ENCODE peak calls at places on chromosomes 12 and 14, in ten cellular contexts. One of them, this sample, is unnamed.

GRCh38 chr12:74890237-74890599 is 319.4 kb downstream of the KCNC2 start:
- DNase-seq in tibial nerve: no peak
- DNase-seq in kidney: no peak
- DNase-seq in upper lobe of right lung: no peak
- DNase-seq in A673: peak; percentile 69
- DNase-seq in uterus: no peak
- DNase-seq in ascending aorta: no peak
- DNase-seq in HCT116: peak; percentile 73
- DNase-seq in heart left ventricle: no peak
- DNase-seq in breast epithelium: no peak
- DNase-seq in this sample: no peak

GRCh38 chr12:126776047-126776446 is 1490.9 kb upstream of the TMEM132C start:
- DNase-seq in uterus: no peak
- DNase-seq in tibial nerve: no peak
- DNase-seq in heart left ventricle: no peak
- DNase-seq in kidney: no peak
- DNase-seq in HCT116: no peak
- DNase-seq in upper lobe of right lung: no peak
- DNase-seq in ascending aorta: no peak
- DNase-seq in breast epithelium: no peak
- DNase-seq in A673: no peak
- DNase-seq in this sample: no peak

GRCh38 chr12:52212701-52213540 is 20.1 kb upstream of the KRT7 start:
- DNase-seq in HCT116: no peak
- DNase-seq in A673: no peak
- DNase-seq in heart left ventricle: peak; percentile 44
- DNase-seq in tibial nerve: no peak
- DNase-seq in ascending aorta: peak; percentile 7
- DNase-seq in kidney: peak; percentile 40
- DNase-seq in breast epithelium: peak; percentile 33
- DNase-seq in upper lobe of right lung: peak; percentile 49
- DNase-seq in uterus: no peak
- DNase-seq in this sample: no peak

GRCh38 chr14:52551696-52552062 is 626 bp downstream of the TXNDC16 start:
- DNase-seq in kidney: no peak
- DNase-seq in breast epithelium: no peak
- DNase-seq in heart left ventricle: no peak
- DNase-seq in A673: peak; percentile 42
- DNase-seq in ascending aorta: no peak
- DNase-seq in tibial nerve: peak; percentile 18
- DNase-seq in uterus: no peak
- DNase-seq in upper lobe of right lung: no peak
- DNase-seq in HCT116: no peak
- DNase-seq in this sample: peak; percentile 1

GRCh38 chr12:111438501-111438900 is 32.8 kb downstream of the SH2B3 start:
- DNase-seq in heart left ventricle: no peak
- DNase-seq in HCT116: no peak
- DNase-seq in uterus: no peak
- DNase-seq in upper lobe of right lung: no peak
- DNase-seq in A673: no peak
- DNase-seq in ascending aorta: no peak
- DNase-seq in breast epithelium: no peak
- DNase-seq in kidney: peak; percentile 84
- DNase-seq in tibial nerve: no peak
- DNase-seq in this sample: no peak

GRCh38 chr12:119775246-119775895 is 101.7 kb downstream of the CIT start:
- DNase-seq in kidney: no peak
- DNase-seq in heart left ventricle: no peak
- DNase-seq in HCT116: no peak
- DNase-seq in ascending aorta: no peak
- DNase-seq in upper lobe of right lung: no peak
- DNase-seq in A673: peak; percentile 15
- DNase-seq in breast epithelium: no peak
- DNase-seq in uterus: no peak
- DNase-seq in tibial nerve: no peak
- DNase-seq in this sample: no peak

GRCh38 chr14:64721899-64722298 is 17.7 kb downstream of the PLEKHG3 start:
- DNase-seq in kidney: no peak
- DNase-seq in heart left ventricle: no peak
- DNase-seq in HCT116: no peak
- DNase-seq in tibial nerve: no peak
- DNase-seq in A673: no peak
- DNase-seq in ascending aorta: no peak
- DNase-seq in uterus: no peak
- DNase-seq in upper lobe of right lung: no peak
- DNase-seq in breast epithelium: peak; percentile 41
- DNase-seq in this sample: no peak

GRCh38 chr14:35234007-35234406 is 58.2 kb upstream of the PSMA6 start:
- DNase-seq in ascending aorta: no peak
- DNase-seq in heart left ventricle: no peak
- DNase-seq in breast epithelium: no peak
- DNase-seq in uterus: no peak
- DNase-seq in kidney: no peak
- DNase-seq in HCT116: no peak
- DNase-seq in tibial nerve: no peak
- DNase-seq in upper lobe of right lung: no peak
- DNase-seq in A673: peak; percentile 25
- DNase-seq in this sample: no peak

GRCh38 chr14:95044463-95045254 is 112.7 kb downstream of the DICER1 start:
- DNase-seq in kidney: peak; percentile 27
- DNase-seq in upper lobe of right lung: peak; percentile 54
- DNase-seq in tibial nerve: no peak
- DNase-seq in ascending aorta: no peak
- DNase-seq in uterus: no peak
- DNase-seq in heart left ventricle: no peak
- DNase-seq in breast epithelium: no peak
- DNase-seq in A673: no peak
- DNase-seq in HCT116: no peak
- DNase-seq in this sample: no peak

GRCh38 chr14:32785585-32785984 is 153.1 kb upstream of the NPAS3 start:
- DNase-seq in upper lobe of right lung: no peak
- DNase-seq in ascending aorta: no peak
- DNase-seq in heart left ventricle: no peak
- DNase-seq in kidney: no peak
- DNase-seq in tibial nerve: no peak
- DNase-seq in A673: no peak
- DNase-seq in breast epithelium: no peak
- DNase-seq in uterus: no peak
- DNase-seq in HCT116: no peak
- DNase-seq in this sample: no peak

GRCh38 chr12:90682398-90682797 is 272.6 kb downstream of the CCER1 start:
- DNase-seq in breast epithelium: no peak
- DNase-seq in uterus: no peak
- DNase-seq in ascending aorta: no peak
- DNase-seq in kidney: no peak
- DNase-seq in A673: no peak
- DNase-seq in upper lobe of right lung: no peak
- DNase-seq in heart left ventricle: no peak
- DNase-seq in HCT116: no peak
- DNase-seq in tibial nerve: no peak
- DNase-seq in this sample: no peak

GRCh38 chr14:59529189-59529588 is 44.9 kb downstream of the JKAMP start:
- DNase-seq in uterus: no peak
- DNase-seq in kidney: no peak
- DNase-seq in upper lobe of right lung: no peak
- DNase-seq in A673: no peak
- DNase-seq in breast epithelium: no peak
- DNase-seq in tibial nerve: no peak
- DNase-seq in heart left ventricle: no peak
- DNase-seq in ascending aorta: no peak
- DNase-seq in HCT116: no peak
- DNase-seq in this sample: no peak

GRCh38 chr12:132950844-132951535 is 5.1 kb downstream of the ZNF605 start:
- DNase-seq in HCT116: no peak
- DNase-seq in kidney: no peak
- DNase-seq in tibial nerve: no peak
- DNase-seq in A673: no peak
- DNase-seq in uterus: no peak
- DNase-seq in breast epithelium: no peak
- DNase-seq in ascending aorta: no peak
- DNase-seq in heart left ventricle: no peak
- DNase-seq in upper lobe of right lung: no peak
- DNase-seq in this sample: no peak

DNA sequence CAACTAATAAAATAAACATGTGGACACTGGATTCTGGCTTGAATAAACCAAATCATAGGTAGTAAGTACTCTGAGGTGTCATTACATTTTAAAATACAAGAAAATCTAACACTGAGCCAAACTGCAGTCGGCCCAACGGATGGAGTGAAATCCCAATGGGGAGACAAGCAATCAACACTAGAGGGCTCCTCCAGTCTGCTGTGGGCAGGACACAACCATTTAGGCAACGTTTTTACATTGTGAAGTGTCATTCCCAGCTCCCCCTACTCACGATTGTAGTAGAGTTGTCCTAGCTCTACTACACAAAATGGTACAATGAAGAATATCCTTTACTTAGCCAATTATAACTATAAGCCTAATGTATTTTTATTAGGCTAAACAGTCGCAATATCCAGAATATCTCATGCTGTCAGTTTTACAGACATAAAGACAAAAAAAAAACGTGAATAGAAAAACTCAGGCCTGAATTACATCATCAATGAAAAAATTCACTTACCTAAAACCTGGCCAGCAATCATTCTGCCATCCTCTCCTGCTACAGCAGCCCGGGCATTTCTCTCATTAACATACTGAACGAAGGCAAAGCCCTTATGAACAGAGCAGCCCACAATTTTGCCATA is 35.7 kb downstream of the HNRNPC start:
- DNase-seq in heart left ventricle: no peak
- DNase-seq in ascending aorta: no peak
- DNase-seq in kidney: no peak
- DNase-seq in uterus: no peak
- DNase-seq in HCT116: no peak
- DNase-seq in tibial nerve: no peak
- DNase-seq in breast epithelium: no peak
- DNase-seq in A673: peak; percentile 61
- DNase-seq in upper lobe of right lung: no peak
- DNase-seq in this sample: no peak
- TF ChIP-seq CTCF in heart left ventricle: peak; percentile 39
- TF ChIP-seq CTCF in ascending aorta: peak; percentile 32
- TF ChIP-seq CTCF in kidney: peak; percentile 19
- TF ChIP-seq CTCF in uterus: no peak
- TF ChIP-seq CTCF in HCT116: no peak
- TF ChIP-seq CTCF in tibial nerve: no peak
- TF ChIP-seq CTCF in breast epithelium: no peak
- TF ChIP-seq CTCF in A673: peak; percentile 56
- TF ChIP-seq CTCF in upper lobe of right lung: peak; percentile 21
- TF ChIP-seq CTCF in this sample: peak; percentile 7

GRCh38 chr12:10398168-10398567 is 8.3 kb upstream of the KLRK1 start:
- DNase-seq in ascending aorta: no peak
- DNase-seq in A673: no peak
- DNase-seq in heart left ventricle: no peak
- DNase-seq in upper lobe of right lung: no peak
- DNase-seq in uterus: no peak
- DNase-seq in breast epithelium: no peak
- DNase-seq in kidney: no peak
- DNase-seq in HCT116: no peak
- DNase-seq in tibial nerve: no peak
- DNase-seq in this sample: no peak
- H3K4me1 ChIP-seq in ascending aorta: no peaks in the 10 kb centered on the region
- H3K4me1 ChIP-seq in A673: no peaks in the 10 kb centered on the region
- H3K4me1 ChIP-seq in heart left ventricle: no peaks in the 10 kb centered on the region
- H3K4me1 ChIP-seq in upper lobe of right lung: peaks cover 7% of the 10 kb centered on the region
- H3K4me1 ChIP-seq in uterus: no peaks in the 10 kb centered on the region
- H3K4me1 ChIP-seq in breast epithelium: no peaks in the 10 kb centered on the region
- H3K4me1 ChIP-seq in kidney: no peaks in the 10 kb centered on the region
- H3K4me1 ChIP-seq in HCT116: peaks cover 3% of the 10 kb centered on the region
- H3K4me1 ChIP-seq in tibial nerve: peaks cover 12% of the 10 kb centered on the region
- H3K4me1 ChIP-seq in this sample: peaks cover 12% of the 10 kb centered on the region

DNA sequence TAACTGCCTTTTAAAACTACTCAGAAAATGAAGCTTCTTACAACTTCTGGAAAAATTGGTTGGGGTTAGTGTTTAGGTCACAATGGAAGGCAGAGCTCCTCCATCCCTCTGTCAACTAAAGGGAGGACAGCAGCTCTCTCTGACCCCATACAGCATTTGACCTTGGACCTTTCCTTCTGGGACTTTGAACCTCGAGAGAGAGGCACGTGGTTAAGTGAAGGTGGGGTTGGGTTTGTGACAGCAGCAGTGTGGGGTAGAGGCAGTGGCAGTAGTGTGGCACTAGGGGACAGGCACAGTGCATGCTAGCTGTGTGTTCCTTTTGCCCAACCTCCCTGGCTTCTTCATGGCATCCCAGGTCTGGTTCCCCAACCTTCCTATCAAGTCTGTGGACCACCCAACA is 9.4 kb upstream of the C12orf75 start:
- DNase-seq in upper lobe of right lung: no peak
- DNase-seq in A673: no peak
- DNase-seq in kidney: no peak
- DNase-seq in heart left ventricle: no peak
- DNase-seq in breast epithelium: no peak
- DNase-seq in ascending aorta: no peak
- DNase-seq in tibial nerve: no peak
- DNase-seq in uterus: no peak
- DNase-seq in HCT116: no peak
- DNase-seq in this sample: no peak
- TF ChIP-seq CTCF in upper lobe of right lung: no peak
- TF ChIP-seq CTCF in A673: peak; percentile 14
- TF ChIP-seq CTCF in kidney: peak; percentile 13
- TF ChIP-seq CTCF in heart left ventricle: no peak
- TF ChIP-seq CTCF in breast epithelium: no peak
- TF ChIP-seq CTCF in ascending aorta: no peak
- TF ChIP-seq CTCF in tibial nerve: no peak
- TF ChIP-seq CTCF in uterus: no peak
- TF ChIP-seq CTCF in HCT116: no peak
- TF ChIP-seq CTCF in this sample: no peak

DNA sequence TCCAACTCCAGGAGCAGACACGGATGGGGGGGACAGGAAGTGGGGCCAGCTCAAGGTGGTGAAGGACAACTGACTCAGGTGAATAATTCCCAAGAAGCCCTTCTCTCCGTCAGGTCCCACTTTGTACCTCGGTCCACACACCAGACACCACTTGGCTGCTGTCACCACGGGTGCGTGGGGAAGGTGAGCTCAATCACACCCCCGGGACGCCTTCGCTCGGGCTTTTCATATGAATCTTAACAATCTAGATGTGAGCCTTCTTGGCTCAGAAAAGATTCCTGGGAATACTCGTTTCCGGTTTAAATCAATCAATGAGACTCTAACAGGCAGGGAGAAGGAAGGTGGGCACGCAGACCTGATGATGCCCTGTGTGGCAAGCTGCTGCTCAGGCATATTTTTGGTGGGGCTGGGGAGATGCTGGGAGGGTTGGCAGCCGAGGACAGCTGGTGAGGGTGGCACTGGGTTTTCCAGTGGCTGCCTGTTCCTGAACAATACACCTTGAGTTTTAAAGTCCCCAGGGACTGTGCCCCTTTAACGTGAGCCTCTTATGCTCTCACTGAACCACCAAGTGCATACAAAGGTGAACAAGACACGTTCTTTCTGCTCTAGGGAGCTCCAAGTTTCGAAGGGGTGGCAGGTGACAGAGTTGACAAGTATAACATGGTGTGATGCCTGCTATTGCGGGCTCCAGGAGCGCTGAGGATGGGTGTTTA is 5.1 kb downstream of the TESC start:
- DNase-seq in HCT116: no peak
- DNase-seq in kidney: peak; percentile 61
- DNase-seq in breast epithelium: no peak
- DNase-seq in ascending aorta: no peak
- DNase-seq in upper lobe of right lung: peak; percentile 43
- DNase-seq in heart left ventricle: no peak
- DNase-seq in uterus: no peak
- DNase-seq in A673: no peak
- DNase-seq in tibial nerve: no peak
- DNase-seq in this sample: no peak
- H3K4me1 ChIP-seq in HCT116: peaks cover 26% of the 10 kb centered on the region
- H3K4me1 ChIP-seq in kidney: peaks cover 4% of the 10 kb centered on the region
- H3K4me1 ChIP-seq in breast epithelium: peaks cover 15% of the 10 kb centered on the region
- H3K4me1 ChIP-seq in ascending aorta: peaks cover 6% of the 10 kb centered on the region
- H3K4me1 ChIP-seq in upper lobe of right lung: no peaks in the 10 kb centered on the region
- H3K4me1 ChIP-seq in heart left ventricle: peaks cover 56% of the 10 kb centered on the region
- H3K4me1 ChIP-seq in uterus: peaks cover 7% of the 10 kb centered on the region
- H3K4me1 ChIP-seq in A673: peaks cover 4% of the 10 kb centered on the region
- H3K4me1 ChIP-seq in tibial nerve: peaks cover 9% of the 10 kb centered on the region
- H3K4me1 ChIP-seq in this sample: peaks cover 9% of the 10 kb centered on the region

This sample was measured in esophagus squamous epithelium.